ENCODE peak calls at places on chromosome 1, in eight cellular contexts. O, E, P, Y, I, X, D and B are unnamed samples.
A peak's percentile ranks its signal among the peaks of the same experiment; 100 is the strongest.

GRCh38 chr1:42784946-42785693 is at the start of gene TMEM269:
- DNase-seq in O (no peak), E (peak; percentile 68), X (no peak), I (no peak), P (peak; percentile 53), Y (peak; percentile 82), D (no peak), B (no peak)

GRCh38 chr1:94258873-94259331 is 21.5 kb upstream of the ARHGAP29 start:
- DNase-seq in O (no peak), Y (peak; percentile 83), E (peak; percentile 80), P (no peak), D (peak; percentile 24), I (peak; percentile 94), X (peak; percentile 67), B (no peak)

GRCh38 chr1:226735576-226735975 is 3.5 kb downstream of the ITPKB start:
- DNase-seq in I (no peak), Y (no peak), P (peak; percentile 41), O (no peak), X (no peak), D (no peak), E (no peak), B (no peak)

GRCh38 chr1:29579821-29580425 is 343.6 kb downstream of the PTPRU start:
- DNase-seq in X (peak; percentile 69), P (no peak), D (no peak), I (peak; percentile 79), Y (no peak), O (no peak), E (no peak), B (no peak)

GRCh38 chr1:211643324-211644212 is 31.9 kb downstream of the NEK2 start:
- DNase-seq in I (peak; percentile 49), O (peak; percentile 50), P (no peak), D (peak; percentile 94), X (peak; percentile 68), E (peak; percentile 86), Y (peak; percentile 77), B (peak; percentile 47)

GRCh38 chr1:221543529-221544120 is 198.3 kb downstream of the DUSP10 start:
- DNase-seq in P (no peak), Y (no peak), I (peak; percentile 44), X (peak; percentile 38), E (no peak), D (peak; percentile 30), O (peak; percentile 39), B (no peak)

GRCh38 chr1:232473319-232473718 is 156.6 kb downstream of the SIPA1L2 start:
- DNase-seq in P (no peak), X (no peak), E (no peak), O (no peak), Y (no peak), D (no peak), I (peak; percentile 16), B (no peak)

GRCh38 chr1:205504311-205505075 is at the start of gene CDK18:
- DNase-seq in O (peak; percentile 76), X (peak; percentile 73), D (peak; percentile 94), P (peak; percentile 50), I (no peak), E (peak; percentile 94), Y (peak; percentile 88), B (peak; percentile 87)

GRCh38 chr1:222794656-222795474 is 20.0 kb upstream of the DISP1 start:
- DNase-seq in Y (no peak), P (no peak), E (no peak), O (peak; percentile 31), I (peak; percentile 18), X (peak; percentile 18), D (peak; percentile 16), B (no peak)

GRCh38 chr1:244861683-244862082 is 2.7 kb downstream of the HNRNPU start:
- DNase-seq in X (no peak), I (no peak), P (no peak), E (no peak), O (no peak), D (no peak), Y (no peak), B (no peak)

GRCh38 chr1:98121661-98122060 is 200.8 kb upstream of the DPYD start:
- DNase-seq in D (no peak), P (no peak), X (no peak), E (no peak), I (peak; percentile 9), Y (no peak), O (no peak), B (no peak)

GRCh38 chr1:193741228-193741627 is 554.8 kb upstream of the B3GALT2 start:
- DNase-seq in X (no peak), O (no peak), D (no peak), Y (no peak), I (no peak), P (no peak), E (no peak), B (no peak)

GRCh38 chr1:41521766-41522165 is 37.3 kb upstream of the EDN2 start:
- DNase-seq in I (no peak), E (no peak), P (no peak), O (no peak), Y (no peak), X (no peak), D (no peak), B (no peak)

GRCh38 chr1:185608166-185608565 is 126.0 kb upstream of the HMCN1 start:
- DNase-seq in Y (no peak), I (no peak), P (no peak), D (no peak), O (no peak), X (no peak), E (no peak), B (no peak)

GRCh38 chr1:202276081-202276715 is 65.5 kb downstream of the UBE2T start:
- DNase-seq in O (no peak), P (no peak), E (peak; percentile 58), I (no peak), Y (peak; percentile 62), D (no peak), X (no peak), B (no peak)

GRCh38 chr1:21082078-21082477 is 94.6 kb downstream of the EIF4G3 start:
- DNase-seq in Y (no peak), X (no peak), I (no peak), P (no peak), E (no peak), O (no peak), D (peak; percentile 33), B (no peak)

GRCh38 chr1:2865000-2865399 is 63.5 kb upstream of the TTC34 start:
- DNase-seq in O (no peak), D (no peak), E (no peak), Y (no peak), X (no peak), P (no peak), I (no peak), B (no peak)

GRCh38 chr1:15489052-15489736 is 13.3 kb downstream of the CELA2B start:
- DNase-seq in Y (no peak), O (no peak), X (no peak), E (no peak), P (no peak), I (no peak), D (peak; percentile 84), B (peak; percentile 45)

GRCh38 chr1:152107984-152108898 is 7.0 kb downstream of the TCHH start:
- DNase-seq in X (peak; percentile 69), Y (no peak), D (peak; percentile 62), I (peak; percentile 17), P (peak; percentile 19), E (no peak), O (no peak), B (no peak)

GRCh38 chr1:1794999-1795398 is 16.7 kb upstream of the NADK start:
- DNase-seq in I (no peak), D (no peak), P (no peak), X (no peak), O (no peak), E (no peak), Y (no peak), B (no peak)

GRCh38 chr1:51731998-51732397 is 115.1 kb downstream of the OSBPL9 start:
- DNase-seq in Y (no peak), X (no peak), D (no peak), E (no peak), O (no peak), I (no peak), P (no peak), B (no peak)

GRCh38 chr1:91701494-91701869 is 184.5 kb downstream of the TGFBR3 start:
- DNase-seq in D (no peak), I (no peak), E (no peak), P (no peak), Y (no peak), X (no peak), O (no peak), B (no peak)

GRCh38 chr1:9680828-9681227 is 29.3 kb downstream of the PIK3CD start:
- DNase-seq in E (no peak), O (no peak), P (no peak), X (no peak), Y (no peak), I (no peak), D (no peak), B (no peak)

GRCh38 chr1:209198926-209199325 is 384.6 kb upstream of the CAMK1G start:
- DNase-seq in Y (no peak), P (no peak), I (no peak), X (no peak), O (no peak), D (no peak), E (no peak), B (no peak)

GRCh38 chr1:169117599-169117998 is 11.1 kb downstream of the ATP1B1 start:
- DNase-seq in E (no peak), D (no peak), Y (no peak), P (no peak), O (no peak), X (no peak), I (no peak), B (no peak)

GRCh38 chr1:205328476-205328875 is 6.9 kb upstream of the NUAK2 start:
- DNase-seq in I (no peak), X (no peak), P (no peak), Y (no peak), D (no peak), E (no peak), O (no peak), B (no peak)

GRCh38 chr1:222555992-222556615 is 8.2 kb upstream of the HHIPL2 start:
- DNase-seq in X (no peak), I (no peak), Y (no peak), O (no peak), E (no peak), D (peak; percentile 23), P (no peak), B (no peak)